ENCODE peak calls at places on chromosomes 7 and 10, in four cellular contexts. Y is bronchial epithelial cell, P is A549, E is H7. M is an unnamed sample.

GRCh38 chr7:52355059-52355458 is 680.4 kb upstream of the POM121L12 start:
- DNase-seq in E (peak), Y (peak), P (no peak), M (peak)

GRCh38 chr10:33410860-33411234 is 76.4 kb upstream of the NRP1 start:
- DNase-seq in P (no peak), Y (no peak), E (no peak), M (no peak)

GRCh38 chr10:24299587-24300258 is 90.8 kb downstream of the KIAA1217 start:
- DNase-seq in P (no peak), E (no peak), Y (peak), M (no peak)

GRCh38 chr10:5547934-5548660 is 23.3 kb downstream of the CALML3 start:
- DNase-seq in E (no peak), Y (peak), P (peak), M (no peak)

GRCh38 chr10:76251773-76252617 is 820.6 kb downstream of the LRMDA start:
- DNase-seq in Y (no peak), E (no peak), P (no peak), M (no peak)

GRCh38 chr7:124031919-124032318 is 948 bp downstream of the TMEM229A start:
- DNase-seq in Y (no peak), E (no peak), P (no peak), M (peak)

GRCh38 chr7:43647772-43648643 is 65.1 kb downstream of the STK17A start:
- DNase-seq in P (peak), E (peak), Y (peak), M (peak)

GRCh38 chr10:80598084-80598798 is 60.5 kb downstream of the SH2D4B start:
- DNase-seq in E (no peak), Y (no peak), P (no peak), M (no peak)

GRCh38 chr7:84412161-84412969 is 217.8 kb upstream of the SEMA3A start:
- DNase-seq in P (peak), Y (peak), E (no peak), M (peak)

GRCh38 chr10:58853668-58854067 is 322.8 kb upstream of the PHYHIPL start:
- DNase-seq in E (no peak), Y (no peak), P (no peak), M (no peak)

DNA sequence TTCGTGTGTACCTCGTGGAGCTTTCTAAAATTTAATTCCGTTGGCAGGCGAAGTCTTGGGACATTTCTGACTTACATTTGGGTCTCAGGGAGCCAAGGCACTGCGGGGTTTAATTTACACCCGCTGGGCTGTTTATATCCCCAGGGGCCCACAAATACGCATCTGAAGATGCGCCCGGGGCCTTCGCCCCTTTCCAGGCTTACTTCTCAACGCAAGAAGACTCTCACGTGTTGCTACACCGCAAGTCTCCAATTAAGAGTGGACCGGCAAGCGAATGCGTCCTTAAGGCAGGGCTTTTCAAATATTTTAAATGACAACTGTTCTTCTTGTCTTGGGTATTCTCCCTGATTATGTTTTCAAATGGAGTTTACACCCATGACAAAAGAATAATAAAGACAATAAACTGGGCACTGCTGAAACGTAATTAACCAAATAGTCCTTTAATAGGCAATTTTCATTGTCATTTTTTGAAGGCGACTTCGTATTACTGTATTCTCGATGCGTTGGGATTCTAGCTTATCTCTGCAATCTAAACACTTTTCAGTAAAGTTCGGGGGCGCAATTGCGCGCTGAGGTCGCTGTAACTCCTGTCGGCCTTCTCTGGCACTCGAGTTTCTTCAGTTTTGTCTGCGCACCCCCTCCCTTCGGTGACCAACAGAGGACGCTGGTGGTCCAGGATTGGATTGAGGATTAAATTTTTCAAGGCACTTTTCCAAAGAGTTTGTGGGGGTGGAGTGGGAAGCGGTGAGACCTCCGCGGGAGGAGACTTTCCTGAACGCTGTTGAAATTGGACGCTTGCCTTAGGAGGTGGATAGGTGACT is 837 bp upstream of the IGFBP3 start:
- DNase-seq in P (peak), Y (peak), E (peak), M (peak)
- H3K4me3 ChIP-seq in P (peak), Y (no peak), E (peak), M (peak)

GRCh38 chr7:94396044-94396443 is 1.3 kb downstream of the COL1A2 start:
- DNase-seq in Y (no peak), P (no peak), E (no peak), M (peak)
- H3K4me3 ChIP-seq in Y (no peak), P (no peak), E (peak), M (peak)

GRCh38 chr10:27626821-27627359 is 118.7 kb downstream of the MKX start:
- DNase-seq in E (no peak), Y (no peak), P (no peak), M (peak)
- H3K4me3 ChIP-seq in E (no peak), Y (no peak), P (no peak), M (no peak)

GRCh38 chr7:36312915-36313334 is 76.7 kb upstream of the ANLN start:
- DNase-seq in P (no peak), Y (no peak), E (no peak), M (no peak)
- H3K4me3 ChIP-seq in P (no peak), Y (no peak), E (no peak), M (no peak)

GRCh38 chr10:130751851-130752250 is 559.7 kb downstream of the TCERG1L start:
- DNase-seq in E (no peak), P (no peak), Y (no peak), M (no peak)
- H3K4me3 ChIP-seq in E (no peak), P (no peak), Y (no peak), M (no peak)